ENCODE peak calls at places on chromosomes 1 and 21, in seven cellular contexts. V is uterus, X is breast epithelium, S is lung, L is cardiac fibroblast, G is endodermal cell, I is tibial artery. J is an unnamed sample.

GRCh38 chr1:23682946-23683345 is 8.7 kb upstream of the RPL11 start:
- DNase-seq in V (no peak), X (no peak), S (no peak), L (no peak), G (no peak), I (no peak), J (no peak)

GRCh38 chr1:42330215-42330614 is 4.8 kb downstream of the FOXJ3 start:
- DNase-seq in V (no peak), X (no peak), S (no peak), L (no peak), G (no peak), I (no peak), J (no peak)

GRCh38 chr1:25501235-25502058 is 42.0 kb upstream of the LDLRAP1 start:
- DNase-seq in V (no peak), X (no peak), S (no peak), L (peak; percentile 70), G (peak; percentile 94), I (no peak), J (peak; percentile 81)

GRCh38 chr1:238406098-238406497 is 515.4 kb upstream of the ZP4 start:
- DNase-seq in V (no peak), X (no peak), S (no peak), L (no peak), G (no peak), I (no peak), J (no peak)

GRCh38 chr1:84887261-84887934 is 5.6 kb downstream of the LPAR3 start:
- DNase-seq in V (no peak), X (no peak), S (no peak), L (peak; percentile 71), G (no peak), I (no peak), J (peak; percentile 23)

GRCh38 chr1:17826165-17826488 is 71.0 kb downstream of the ACTL8 start:
- DNase-seq in V (no peak), X (no peak), S (peak; percentile 36), L (peak; percentile 45), G (peak; percentile 88), I (no peak), J (no peak)

GRCh38 chr21:17925000-17925610 is 105.9 kb upstream of the C21orf91 start:
- DNase-seq in V (peak; percentile 63), X (no peak), S (peak; percentile 51), L (peak; percentile 66), G (peak; percentile 83), I (peak; percentile 34), J (no peak)

GRCh38 chr1:223394706-223395105 is 1.5 kb downstream of the CCDC185 start:
- DNase-seq in V (no peak), X (no peak), S (no peak), L (no peak), G (no peak), I (no peak), J (no peak)

GRCh38 chr1:56409112-56409691 is 170.2 kb downstream of the PLPP3 start:
- DNase-seq in V (no peak), X (no peak), S (peak; percentile 44), L (no peak), G (peak; percentile 82), I (no peak), J (no peak)

GRCh38 chr1:27203946-27204345 is 30.5 kb upstream of the WDTC1 start:
- DNase-seq in V (no peak), X (no peak), S (no peak), L (peak; percentile 5), G (no peak), I (no peak), J (no peak)

DNA sequence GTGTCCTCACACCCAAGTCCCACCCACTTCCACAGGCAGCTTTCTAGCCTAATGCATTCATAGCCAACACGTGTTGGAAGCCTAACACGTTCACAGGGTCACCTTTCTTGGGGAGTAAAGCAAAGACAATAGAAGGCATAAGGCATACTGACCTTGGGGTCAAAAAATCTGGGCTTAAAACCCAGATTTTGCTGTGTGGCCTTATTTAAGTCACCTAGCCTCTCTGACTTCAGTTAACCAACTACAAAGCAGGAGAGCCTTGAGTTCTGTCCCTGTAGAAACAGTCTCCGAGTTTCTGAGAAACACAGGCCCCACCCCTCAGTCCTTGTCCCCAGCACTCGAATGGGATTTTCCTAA is 1.4 kb downstream of the TNNT2 start:
- DNase-seq in V (no peak), X (no peak), S (no peak), L (no peak), G (no peak), I (no peak), J (no peak)
- H3K4me3 ChIP-seq in V (no peak overlapping the region), X (no peak overlapping the region), S (no peak overlapping the region), L (peak overlapping the region; percentile 31), G (no peak overlapping the region), I (no peak overlapping the region), J (no peak overlapping the region)

GRCh38 chr1:19432943-19433609 is 52.3 kb downstream of the CAPZB start:
- DNase-seq in V (peak; percentile 53), X (no peak), S (no peak), L (no peak), G (no peak), I (no peak), J (no peak)

GRCh38 chr1:19436716-19437476 is 48.4 kb downstream of the CAPZB start:
- DNase-seq in V (peak; percentile 84), X (peak; percentile 76), S (peak; percentile 71), L (peak; percentile 77), G (no peak), I (peak; percentile 92), J (no peak)

GRCh38 chr1:19435851-19436465 is 49.4 kb downstream of the CAPZB start:
- DNase-seq in V (no peak), X (no peak), S (no peak), L (peak; percentile 66), G (no peak), I (no peak), J (no peak)

GRCh38 chr1:19433610-19433999 is 51.7 kb downstream of the CAPZB start:
- DNase-seq in V (no peak), X (no peak), S (no peak), L (no peak), G (no peak), I (no peak), J (no peak)

GRCh38 chr1:19435181-19435580 is 50.2 kb downstream of the CAPZB start:
- DNase-seq in V (peak; percentile 63), X (no peak), S (no peak), L (peak; percentile 94), G (no peak), I (peak; percentile 61), J (peak; percentile 52)
- TF ChIP-seq CTCF in V (no peak), X (no peak), S (no peak), L (no peak), G (no peak), I (no peak), J (no peak)

GRCh38 chr1:226733876-226734414 is 5.1 kb downstream of the ITPKB start:
- DNase-seq in V (no peak), X (no peak), S (no peak), L (no peak), G (no peak), I (no peak), J (no peak)
- H3K4me3 ChIP-seq in V (peak overlapping the region; percentile 87), X (peak overlapping the region; percentile 16), S (peak overlapping the region; percentile 40), L (no peak overlapping the region), G (peak overlapping the region; percentile 30), I (no peak overlapping the region), J (no peak overlapping the region)

GRCh38 chr1:21668232-21669032 is 725 bp downstream of the RAP1GAP start:
- DNase-seq in V (no peak), X (no peak), S (no peak), L (no peak), G (peak; percentile 66), I (no peak), J (no peak)
- TF ChIP-seq CTCF in V (no peak), X (no peak), S (no peak), L (no peak), G (peak; percentile 47), I (no peak), J (no peak)

DNA sequence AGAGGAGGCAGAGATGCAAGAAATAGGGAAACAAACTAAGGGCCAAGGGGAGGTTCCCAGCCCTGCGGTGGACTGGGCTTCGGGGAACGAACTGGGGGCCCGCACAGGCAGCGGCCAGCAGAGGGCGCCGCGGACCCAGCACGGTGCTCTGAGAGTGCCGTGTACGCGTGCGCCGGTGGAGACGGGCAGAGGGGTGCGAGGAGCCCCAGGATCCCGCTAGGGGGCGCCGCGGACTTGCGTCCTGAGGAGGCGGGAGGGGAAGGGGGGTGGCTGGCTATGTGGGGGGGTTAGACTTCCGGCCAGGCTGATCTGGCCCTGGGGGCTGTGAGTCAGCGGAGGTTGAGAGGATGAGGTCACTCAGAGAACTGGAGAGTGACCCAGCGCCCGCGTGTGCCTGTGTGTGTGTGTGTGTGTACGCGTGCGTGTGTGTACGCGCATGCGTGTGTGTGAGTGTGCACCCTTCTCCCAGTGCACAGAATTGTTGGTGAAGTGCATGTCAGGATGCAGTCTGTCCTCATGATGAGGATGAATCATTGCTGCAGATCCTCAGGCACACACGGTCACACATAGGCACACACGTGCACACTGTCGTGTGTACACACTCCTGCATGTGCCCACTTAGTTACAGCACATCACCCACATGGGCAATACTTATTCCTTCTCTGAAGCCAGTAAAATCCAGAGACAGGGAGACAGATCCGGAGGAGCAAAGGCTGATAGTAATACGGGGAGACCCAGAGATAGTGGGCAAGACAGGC is 17.0 kb downstream of the NES start:
- DNase-seq in V (peak; percentile 98), X (peak; percentile 91), S (peak; percentile 94), L (peak; percentile 98), G (peak; percentile 99), I (peak; percentile 94), J (peak; percentile 77)
- H3K4me3 ChIP-seq in V (no peak overlapping the region), X (peak overlapping the region; percentile 34), S (no peak overlapping the region), L (no peak overlapping the region), G (no peak overlapping the region), I (peak overlapping the region; percentile 14), J (no peak overlapping the region)

DNA sequence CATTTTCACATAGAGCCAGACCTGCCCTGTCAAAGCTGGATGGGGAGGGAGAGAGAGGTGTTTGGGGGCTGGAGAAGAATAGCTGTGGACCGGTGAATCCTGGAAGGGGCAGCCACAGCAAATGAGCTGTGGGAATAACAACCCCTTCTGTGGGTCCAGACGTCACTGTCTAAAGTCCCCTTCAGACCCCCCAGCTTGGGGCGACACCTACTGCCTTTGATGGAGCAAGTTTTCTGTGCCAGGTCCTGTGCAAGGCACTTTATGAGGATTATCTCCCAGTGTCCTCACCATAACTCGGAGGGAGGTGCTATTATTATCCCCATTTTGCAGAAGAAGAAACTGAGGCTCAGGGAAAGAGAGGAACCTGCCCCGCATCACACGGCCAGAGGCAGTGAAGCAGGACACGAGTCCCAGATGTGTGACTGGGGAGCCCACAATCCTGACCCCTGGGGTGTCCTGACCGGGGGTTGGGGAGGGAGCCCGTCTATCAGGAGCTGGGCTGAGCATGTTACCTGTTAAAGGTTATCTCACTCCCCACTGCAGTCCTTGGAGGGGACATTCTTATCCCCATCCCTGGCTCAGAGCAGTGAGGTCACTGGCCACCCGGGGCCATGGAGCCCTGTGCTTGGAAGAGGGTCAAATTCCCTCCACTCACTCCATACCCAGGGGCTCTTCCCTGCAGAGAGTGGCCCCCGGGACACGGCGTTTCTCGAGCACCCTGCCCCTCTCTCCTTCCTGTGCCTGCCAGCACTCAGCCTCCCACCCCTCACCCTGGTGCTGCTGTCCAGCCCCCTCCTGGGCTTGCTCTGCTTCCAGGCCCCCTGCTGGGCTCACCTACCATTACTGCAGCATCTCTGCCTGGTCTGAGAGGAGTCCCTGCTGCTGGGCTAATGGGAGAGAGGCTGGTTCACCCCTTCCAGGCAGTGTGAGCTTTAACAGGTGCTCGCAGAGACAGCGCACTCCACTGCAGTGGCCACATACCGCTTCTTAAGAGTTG is 132.9 kb downstream of the PTPRU start:
- DNase-seq in V (no peak), X (no peak), S (no peak), L (no peak), G (peak; percentile 34), I (no peak), J (no peak)
- TF ChIP-seq CTCF in V (no peak), X (no peak), S (no peak), L (no peak), G (no peak), I (no peak), J (no peak)